ENCODE peak calls at places on chromosomes 3 and 15, in four cellular contexts. G is NCI-H2081, Q is activated B cell treated with CpG ODN at 0.5 μM for 24 hours, Z is neural progenitor cell. O is an unnamed sample.

GRCh38 chr15:34217587-34218225 is 7.1 kb upstream of the EMC4 start:
- DNase-seq in Z (no peak), G (no peak), Q (no peak), O (no peak)

GRCh38 chr15:88604972-88605506 is 16.1 kb upstream of the AEN start:
- DNase-seq in Z (peak), Q (no peak), G (peak), O (no peak)

GRCh38 chr3:54970895-54971294 is 43.0 kb upstream of the LRTM1 start:
- DNase-seq in Q (no peak), G (no peak), Z (no peak), O (no peak)

GRCh38 chr15:65925338-65925737 is 56.0 kb downstream of the RAB11A start:
- DNase-seq in Z (no peak), G (no peak), Q (no peak), O (no peak)

GRCh38 chr3:14203521-14204079 is 25.0 kb downstream of the LSM3 start:
- DNase-seq in Z (peak), G (peak), Q (no peak), O (peak)

GRCh38 chr15:93141373-93141790 is 52.4 kb upstream of the RGMA start:
- DNase-seq in Z (no peak), G (no peak), Q (no peak), O (no peak)

GRCh38 chr15:35755237-35755802 is 209.4 kb upstream of the DPH6 start:
- DNase-seq in Z (no peak), G (no peak), Q (no peak), O (no peak)

GRCh38 chr3:115248274-115248673 is 101.2 kb upstream of the ZBTB20 start:
- DNase-seq in Z (no peak), G (no peak), Q (no peak), O (no peak)

GRCh38 chr3:19945405-19946290 is 1.2 kb upstream of the RAB5A start:
- DNase-seq in Q (no peak), Z (peak), G (no peak), O (no peak)

GRCh38 chr15:88181613-88182012 is 74.9 kb downstream of the NTRK3 start:
- DNase-seq in Q (no peak), Z (no peak), G (no peak), O (no peak)

GRCh38 chr3:171255236-171255806 is 204.9 kb downstream of the TNIK start:
- DNase-seq in G (no peak), Q (no peak), Z (no peak), O (no peak)

GRCh38 chr3:133258358-133258757 is 141.5 kb upstream of the BFSP2 start:
- DNase-seq in Z (no peak), G (no peak), Q (no peak), O (no peak)

GRCh38 chr3:56303508-56303907 is 164.8 kb downstream of the ERC2 start:
- DNase-seq in Z (peak), G (no peak), Q (no peak), O (peak)

GRCh38 chr3:172749201-172749965 is 1.1 kb upstream of the ECT2 start:
- DNase-seq in Q (no peak), G (peak), Z (no peak), O (no peak)

GRCh38 chr15:33448961-33449611 is 138.3 kb downstream of the RYR3 start:
- DNase-seq in Z (no peak), G (no peak), Q (no peak), O (no peak)

GRCh38 chr3:121819236-121819635 is 15.6 kb downstream of the IQCB1 start:
- DNase-seq in Q (no peak), G (no peak), Z (no peak), O (no peak)

GRCh38 chr3:180762866-180763265 is 83.6 kb upstream of the CCDC39 start:
- DNase-seq in Q (no peak), G (no peak), Z (no peak), O (no peak)

GRCh38 chr15:39616731-39617455 is 36.0 kb downstream of the THBS1 start:
- DNase-seq in Q (no peak), G (no peak), Z (no peak), O (no peak)

GRCh38 chr3:53166781-53167291 is 5.8 kb downstream of the PRKCD start:
- DNase-seq in Q (no peak), G (no peak), Z (no peak), O (no peak)

GRCh38 chr3:172137287-172138030 is 98.1 kb downstream of the FNDC3B start:
- DNase-seq in G (no peak), Q (no peak), Z (no peak), O (no peak)

GRCh38 chr3:190092250-190092649 is 28.4 kb downstream of the P3H2 start:
- DNase-seq in G (no peak), Z (peak), Q (no peak), O (no peak)

GRCh38 chr3:42148982-42149432 is 57.9 kb downstream of the TRAK1 start:
- DNase-seq in Z (peak), G (no peak), Q (no peak), O (peak)